ENCODE peak calls at places on chromosome 6, in eight cellular contexts. E is body of pancreas; R is sigmoid colon; A is CD8-positive, alpha-beta memory T cell; U is hepatocyte; M is RWPE2; H is neural progenitor cell; K is CD4-positive, CD25-positive, alpha-beta regulatory T cell. T is an unnamed sample.

GRCh38 chr6:51569594-51569993 is 517.8 kb downstream of the PKHD1 start:
- DNase-seq in E (no peak), R (no peak), A (no peak), U (no peak), M (no peak), H (peak; percentile 54), K (no peak), T (no peak)

GRCh38 chr6:15615837-15616236 is 47.0 kb downstream of the DTNBP1 start:
- DNase-seq in E (no peak), R (no peak), A (no peak), U (peak; percentile 52), M (no peak), H (no peak), K (no peak), T (peak; percentile 66)

GRCh38 chr6:42404494-42404893 is 47.2 kb downstream of the TRERF1 start:
- DNase-seq in E (no peak), R (no peak), A (no peak), U (peak; percentile 80), M (peak; percentile 89), H (peak; percentile 40), K (peak; percentile 58), T (no peak)

GRCh38 chr6:105317607-105318533 is 85.0 kb downstream of the PREP start:
- DNase-seq in E (peak; percentile 32), R (no peak), A (no peak), U (no peak), M (no peak), H (peak; percentile 30), K (peak; percentile 16), T (peak; percentile 61)

GRCh38 chr6:123518441-123519190 is 118.1 kb downstream of the TRDN start:
- DNase-seq in E (no peak), R (no peak), A (no peak), U (no peak), M (no peak), H (peak; percentile 13), K (no peak), T (no peak)

GRCh38 chr6:21593927-21594421 is 423 bp downstream of the SOX4 start:
- DNase-seq in E (peak; percentile 37), R (no peak), A (no peak), U (peak; percentile 57), M (no peak), H (peak; percentile 70), K (peak; percentile 41), T (peak; percentile 64)

GRCh38 chr6:106486236-106486635 is 125.7 kb downstream of the CRYBG1 start:
- DNase-seq in E (no peak), R (no peak), A (no peak), U (no peak), M (no peak), H (no peak), K (no peak), T (no peak)

GRCh38 chr6:167574431-167575097 is 249.7 kb downstream of the TTLL2 start:
- DNase-seq in E (no peak), R (peak; percentile 65), A (no peak), U (no peak), M (no peak), H (no peak), K (no peak), T (no peak)

GRCh38 chr6:35688605-35689322 is at the start of gene FKBP5:
- DNase-seq in E (peak; percentile 94), R (peak; percentile 99), A (peak; percentile 86), U (peak; percentile 95), M (peak; percentile 93), H (peak; percentile 97), K (peak; percentile 92), T (peak; percentile 98)

GRCh38 chr6:151229401-151230276 is 10.1 kb upstream of the AKAP12 start:
- DNase-seq in E (no peak), R (no peak), A (no peak), U (no peak), M (no peak), H (no peak), K (peak; percentile 83), T (no peak)

GRCh38 chr6:109472132-109472995 is 10.7 kb downstream of the ZBTB24 start:
- DNase-seq in E (no peak), R (no peak), A (no peak), U (no peak), M (no peak), H (no peak), K (no peak), T (peak; percentile 88)

GRCh38 chr6:7311920-7312615 is 931 bp downstream of the SSR1 start:
- DNase-seq in E (no peak), R (no peak), A (no peak), U (no peak), M (no peak), H (peak; percentile 8), K (peak; percentile 36), T (no peak)

GRCh38 chr6:20565291-20565690 is 31.0 kb downstream of the CDKAL1 start:
- DNase-seq in E (no peak), R (no peak), A (no peak), U (no peak), M (no peak), H (no peak), K (no peak), T (no peak)

GRCh38 chr6:11766056-11766455 is 12.5 kb downstream of the ADTRP start:
- DNase-seq in E (no peak), R (no peak), A (no peak), U (no peak), M (no peak), H (no peak), K (no peak), T (no peak)

DNA sequence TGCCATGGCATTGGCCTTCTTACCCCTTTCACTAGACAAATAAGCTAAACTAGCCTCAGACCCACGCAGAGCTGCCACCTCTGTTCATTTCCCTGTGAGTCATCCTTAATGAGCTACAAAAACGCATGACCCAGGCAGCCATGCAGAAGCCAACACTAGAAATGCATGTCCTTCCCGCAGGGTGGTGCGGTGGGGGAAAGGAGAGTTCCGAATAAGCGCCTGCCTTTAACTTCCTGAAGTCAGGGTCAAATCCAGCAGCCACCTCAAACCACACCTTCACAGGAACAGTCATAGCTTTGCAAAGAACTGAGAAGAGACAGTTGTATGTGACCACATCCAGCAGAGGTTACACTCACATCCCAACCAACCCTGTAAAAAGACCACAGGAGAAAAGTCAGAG is 40.4 kb downstream of the IRF4 start:
- DNase-seq in E (no peak), R (no peak), A (no peak), U (no peak), M (no peak), H (no peak), K (peak; percentile 67), T (no peak)
- H3K4me1 ChIP-seq in E (no peaks in the 10 kb centered on the region), R (no peaks in the 10 kb centered on the region), A (peaks cover 11% of the 10 kb centered on the region), U (no peaks in the 10 kb centered on the region), M (no peaks in the 10 kb centered on the region), H (no peaks in the 10 kb centered on the region), K (peaks cover 12% of the 10 kb centered on the region), T (no peaks in the 10 kb centered on the region)

GRCh38 chr6:63348836-63349235 is 29.1 kb upstream of the LGSN start:
- DNase-seq in E (no peak), R (no peak), A (no peak), U (no peak), M (no peak), H (no peak), K (no peak), T (no peak)

GRCh38 chr6:63347599-63347998 is 27.8 kb upstream of the LGSN start:
- DNase-seq in E (no peak), R (no peak), A (no peak), U (peak; percentile 17), M (no peak), H (no peak), K (no peak), T (no peak)

GRCh38 chr6:63346217-63346834 is 26.5 kb upstream of the LGSN start:
- DNase-seq in E (no peak), R (no peak), A (no peak), U (no peak), M (no peak), H (no peak), K (no peak), T (no peak)

GRCh38 chr6:63351995-63352586 is 32.3 kb upstream of the LGSN start:
- DNase-seq in E (no peak), R (no peak), A (no peak), U (peak; percentile 33), M (no peak), H (no peak), K (peak; percentile 24), T (no peak)

GRCh38 chr6:63349401-63349800 is 29.6 kb upstream of the LGSN start:
- DNase-seq in E (no peak), R (no peak), A (no peak), U (no peak), M (no peak), H (no peak), K (no peak), T (no peak)
- H3K4me1 ChIP-seq in E (peaks cover 9% of the 10 kb centered on the region), R (no peaks in the 10 kb centered on the region), A (no peaks in the 10 kb centered on the region), U (peaks cover 9% of the 10 kb centered on the region), M (peaks cover 11% of the 10 kb centered on the region), H (no peaks in the 10 kb centered on the region), K (no peaks in the 10 kb centered on the region), T (peaks cover 4% of the 10 kb centered on the region)

GRCh38 chr6:32189742-32190053 is 304 bp downstream of the PBX2 start:
- DNase-seq in E (no peak), R (no peak), A (no peak), U (peak; percentile 53), M (no peak), H (peak; percentile 38), K (no peak), T (no peak)

GRCh38 chr6:32189082-32189741 is 790 bp downstream of the PBX2 start:
- DNase-seq in E (no peak), R (no peak), A (no peak), U (no peak), M (no peak), H (no peak), K (no peak), T (peak; percentile 20)

GRCh38 chr6:32191696-32192607 is 491 bp downstream of the GPSM3 start:
- DNase-seq in E (no peak), R (no peak), A (peak; percentile 29), U (no peak), M (no peak), H (no peak), K (no peak), T (no peak)

GRCh38 chr6:32190946-32191677 is 1.1 kb upstream of the PBX2 start:
- DNase-seq in E (no peak), R (no peak), A (no peak), U (no peak), M (no peak), H (no peak), K (no peak), T (no peak)

GRCh38 chr6:32190054-32190945 is at the start of gene PBX2:
- DNase-seq in E (peak; percentile 88), R (peak; percentile 98), A (peak; percentile 71), U (peak; percentile 95), M (no peak), H (peak; percentile 90), K (peak; percentile 95), T (peak; percentile 96)
- H3K4me1 ChIP-seq in E (peaks cover 42% of the 10 kb centered on the region), R (peaks cover 56% of the 10 kb centered on the region), A (peaks cover 62% of the 10 kb centered on the region), U (peaks cover 36% of the 10 kb centered on the region), M (peaks cover 11% of the 10 kb centered on the region), H (peaks cover 24% of the 10 kb centered on the region), K (peaks cover 80% of the 10 kb centered on the region), T (peaks cover 60% of the 10 kb centered on the region)

DNA sequence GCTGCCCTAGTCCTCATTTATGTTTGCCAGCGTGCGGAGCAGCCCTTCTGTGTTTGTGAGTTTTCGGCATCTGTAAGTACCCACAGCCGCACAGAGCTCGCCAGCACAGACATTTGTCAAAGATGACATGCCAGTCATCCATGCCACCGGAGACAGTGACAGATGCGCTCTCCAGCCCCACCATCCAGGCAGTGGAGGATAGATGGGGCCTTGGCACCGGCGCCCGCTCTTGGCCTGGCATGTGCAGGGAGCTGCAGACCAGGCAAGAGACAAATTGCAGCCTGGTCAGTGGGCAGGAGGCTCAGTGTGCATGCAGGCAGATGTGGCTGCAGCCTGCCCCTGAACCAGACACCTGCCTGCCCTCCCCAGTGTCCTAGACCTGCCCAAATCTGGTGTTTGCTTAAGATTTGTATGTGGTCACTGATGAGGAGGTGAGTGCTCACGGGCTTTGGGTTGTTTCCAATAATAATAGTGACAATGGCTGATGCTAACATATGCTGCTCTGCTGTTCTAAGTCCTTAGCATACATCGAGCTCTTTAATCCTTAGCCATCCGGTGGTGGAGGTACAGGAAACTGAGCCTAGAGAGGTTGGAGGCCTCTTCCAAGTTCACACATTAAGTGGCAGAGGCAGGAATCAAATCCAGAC is 78.1 kb downstream of the UNC5CL start:
- DNase-seq in E (no peak), R (no peak), A (no peak), U (no peak), M (no peak), H (no peak), K (no peak), T (no peak)
- H3K4me1 ChIP-seq in E (peaks cover 15% of the 10 kb centered on the region), R (peaks cover 8% of the 10 kb centered on the region), A (no peaks in the 10 kb centered on the region), U (peaks cover 6% of the 10 kb centered on the region), M (peaks cover 37% of the 10 kb centered on the region), H (peaks cover 9% of the 10 kb centered on the region), K (no peaks in the 10 kb centered on the region), T (no peaks in the 10 kb centered on the region)

T was measured in thyroid gland.